ENCODE peak calls at places on chromosomes 13 and 19, in seven cellular contexts. One of them, this sample, is unnamed.
A peak's percentile ranks its signal among the peaks of the same experiment; 100 is the strongest.

GRCh38 chr19:58033741-58034475 is at the start of gene ZSCAN1:
- DNase-seq in heart left ventricle: peak; percentile 96
- DNase-seq in HFF-Myc: no peak
- DNase-seq in ovary: peak; percentile 82
- DNase-seq in left ventricle myocardium inferior: peak; percentile 90
- DNase-seq in fibroblast of lung: peak; percentile 86
- DNase-seq in fibroblast of pulmonary artery: peak; percentile 49
- DNase-seq in this sample: peak; percentile 68

GRCh38 chr19:3655402-3656072 is 28.9 kb upstream of the CACTIN start:
- DNase-seq in heart left ventricle: peak; percentile 78
- DNase-seq in HFF-Myc: peak; percentile 94
- DNase-seq in ovary: peak; percentile 67
- DNase-seq in left ventricle myocardium inferior: no peak
- DNase-seq in fibroblast of lung: peak; percentile 95
- DNase-seq in fibroblast of pulmonary artery: peak; percentile 85
- DNase-seq in this sample: peak; percentile 96

GRCh38 chr13:51235756-51236564 is 13.8 kb downstream of the FAM124A start:
- DNase-seq in heart left ventricle: no peak
- DNase-seq in HFF-Myc: no peak
- DNase-seq in ovary: no peak
- DNase-seq in left ventricle myocardium inferior: no peak
- DNase-seq in fibroblast of lung: no peak
- DNase-seq in fibroblast of pulmonary artery: no peak
- DNase-seq in this sample: peak; percentile 65

GRCh38 chr13:98173431-98173921 is 3.6 kb downstream of the RNF113B start:
- DNase-seq in heart left ventricle: peak; percentile 38
- DNase-seq in HFF-Myc: peak; percentile 44
- DNase-seq in ovary: peak; percentile 41
- DNase-seq in left ventricle myocardium inferior: no peak
- DNase-seq in fibroblast of lung: peak; percentile 99
- DNase-seq in fibroblast of pulmonary artery: peak; percentile 90
- DNase-seq in this sample: peak; percentile 99

GRCh38 chr13:101447852-101448251 is 4.6 kb upstream of the ITGBL1 start:
- DNase-seq in heart left ventricle: no peak
- DNase-seq in HFF-Myc: no peak
- DNase-seq in ovary: no peak
- DNase-seq in left ventricle myocardium inferior: no peak
- DNase-seq in fibroblast of lung: peak; percentile 50
- DNase-seq in fibroblast of pulmonary artery: peak; percentile 14
- DNase-seq in this sample: peak; percentile 42

GRCh38 chr13:97215325-97215724 is 6.8 kb upstream of the MBNL2 start:
- DNase-seq in heart left ventricle: no peak
- DNase-seq in HFF-Myc: no peak
- DNase-seq in ovary: no peak
- DNase-seq in left ventricle myocardium inferior: no peak
- DNase-seq in fibroblast of lung: no peak
- DNase-seq in fibroblast of pulmonary artery: no peak
- DNase-seq in this sample: no peak

GRCh38 chr19:4529924-4530522 is 5.0 kb downstream of the PLIN5 start:
- DNase-seq in heart left ventricle: no peak
- DNase-seq in HFF-Myc: no peak
- DNase-seq in ovary: no peak
- DNase-seq in left ventricle myocardium inferior: no peak
- DNase-seq in fibroblast of lung: no peak
- DNase-seq in fibroblast of pulmonary artery: no peak
- DNase-seq in this sample: no peak

GRCh38 chr13:45542391-45542790 is 73.1 kb downstream of the ERICH6B start:
- DNase-seq in heart left ventricle: no peak
- DNase-seq in HFF-Myc: no peak
- DNase-seq in ovary: no peak
- DNase-seq in left ventricle myocardium inferior: no peak
- DNase-seq in fibroblast of lung: no peak
- DNase-seq in fibroblast of pulmonary artery: no peak
- DNase-seq in this sample: no peak

GRCh38 chr19:35843676-35844481 is 8.4 kb downstream of the NPHS1 start:
- DNase-seq in heart left ventricle: peak; percentile 33
- DNase-seq in HFF-Myc: no peak
- DNase-seq in ovary: no peak
- DNase-seq in left ventricle myocardium inferior: no peak
- DNase-seq in fibroblast of lung: no peak
- DNase-seq in fibroblast of pulmonary artery: no peak
- DNase-seq in this sample: no peak

GRCh38 chr13:24038846-24039330 is 121.6 kb upstream of the SPATA13 start:
- DNase-seq in heart left ventricle: no peak
- DNase-seq in HFF-Myc: peak; percentile 56
- DNase-seq in ovary: no peak
- DNase-seq in left ventricle myocardium inferior: no peak
- DNase-seq in fibroblast of lung: no peak
- DNase-seq in fibroblast of pulmonary artery: no peak
- DNase-seq in this sample: peak; percentile 69

GRCh38 chr13:48233097-48233885 is at the start of gene ITM2B:
- DNase-seq in heart left ventricle: peak; percentile 87
- DNase-seq in HFF-Myc: no peak
- DNase-seq in ovary: peak; percentile 87
- DNase-seq in left ventricle myocardium inferior: peak; percentile 84
- DNase-seq in fibroblast of lung: peak; percentile 69
- DNase-seq in fibroblast of pulmonary artery: peak; percentile 74
- DNase-seq in this sample: peak; percentile 72

GRCh38 chr19:19064811-19065745 is 1.3 kb downstream of the SLC25A42 start:
- DNase-seq in heart left ventricle: peak; percentile 33
- DNase-seq in HFF-Myc: no peak
- DNase-seq in ovary: no peak
- DNase-seq in left ventricle myocardium inferior: no peak
- DNase-seq in fibroblast of lung: no peak
- DNase-seq in fibroblast of pulmonary artery: no peak
- DNase-seq in this sample: peak; percentile 11

GRCh38 chr13:99303863-99304521 is 3.2 kb downstream of the GPR183 start:
- DNase-seq in heart left ventricle: peak; percentile 54
- DNase-seq in HFF-Myc: no peak
- DNase-seq in ovary: no peak
- DNase-seq in left ventricle myocardium inferior: no peak
- DNase-seq in fibroblast of lung: no peak
- DNase-seq in fibroblast of pulmonary artery: no peak
- DNase-seq in this sample: no peak

GRCh38 chr19:46610851-46611770 is 10.0 kb downstream of the CALM3 start:
- DNase-seq in heart left ventricle: peak; percentile 19
- DNase-seq in HFF-Myc: no peak
- DNase-seq in ovary: peak; percentile 17
- DNase-seq in left ventricle myocardium inferior: peak; percentile 9
- DNase-seq in fibroblast of lung: peak; percentile 25
- DNase-seq in fibroblast of pulmonary artery: no peak
- DNase-seq in this sample: no peak

GRCh38 chr19:43538922-43539321 is 5.9 kb downstream of the ZNF575 start:
- DNase-seq in heart left ventricle: no peak
- DNase-seq in HFF-Myc: no peak
- DNase-seq in ovary: no peak
- DNase-seq in left ventricle myocardium inferior: no peak
- DNase-seq in fibroblast of lung: no peak
- DNase-seq in fibroblast of pulmonary artery: no peak
- DNase-seq in this sample: no peak

GRCh38 chr13:73901324-73902068 is 232.7 kb downstream of the KLF12 start:
- DNase-seq in heart left ventricle: no peak
- DNase-seq in HFF-Myc: no peak
- DNase-seq in ovary: no peak
- DNase-seq in left ventricle myocardium inferior: no peak
- DNase-seq in fibroblast of lung: no peak
- DNase-seq in fibroblast of pulmonary artery: no peak
- DNase-seq in this sample: no peak

DNA sequence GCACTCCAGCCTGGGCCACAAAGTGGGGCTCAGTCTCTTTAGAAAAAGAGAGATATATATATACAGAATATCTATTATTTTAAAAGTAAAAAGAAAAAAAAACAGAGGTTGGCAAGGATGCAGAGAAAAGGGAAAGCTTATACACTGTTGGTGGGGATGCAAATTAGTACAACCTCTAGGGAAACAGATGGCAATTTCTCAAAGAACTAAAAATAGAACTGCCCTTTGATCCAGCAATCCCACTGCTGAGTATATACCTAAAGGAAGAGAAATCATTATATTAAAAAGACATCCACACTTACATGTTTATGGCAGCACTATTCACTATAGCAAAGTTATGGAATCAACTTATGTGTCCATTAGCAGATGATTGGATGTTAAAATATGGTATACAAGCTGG is 28.6 kb upstream of the SLC1A6 start:
- DNase-seq in heart left ventricle: no peak
- DNase-seq in HFF-Myc: no peak
- DNase-seq in ovary: no peak
- DNase-seq in left ventricle myocardium inferior: no peak
- DNase-seq in fibroblast of lung: no peak
- DNase-seq in fibroblast of pulmonary artery: no peak
- DNase-seq in this sample: no peak
- TF ChIP-seq CTCF in heart left ventricle: no peak
- TF ChIP-seq CTCF in HFF-Myc: no peak
- TF ChIP-seq CTCF in ovary: no peak
- TF ChIP-seq CTCF in left ventricle myocardium inferior: no peak
- TF ChIP-seq CTCF in fibroblast of lung: no peak
- TF ChIP-seq CTCF in fibroblast of pulmonary artery: no peak
- TF ChIP-seq CTCF in this sample: no peak

DNA sequence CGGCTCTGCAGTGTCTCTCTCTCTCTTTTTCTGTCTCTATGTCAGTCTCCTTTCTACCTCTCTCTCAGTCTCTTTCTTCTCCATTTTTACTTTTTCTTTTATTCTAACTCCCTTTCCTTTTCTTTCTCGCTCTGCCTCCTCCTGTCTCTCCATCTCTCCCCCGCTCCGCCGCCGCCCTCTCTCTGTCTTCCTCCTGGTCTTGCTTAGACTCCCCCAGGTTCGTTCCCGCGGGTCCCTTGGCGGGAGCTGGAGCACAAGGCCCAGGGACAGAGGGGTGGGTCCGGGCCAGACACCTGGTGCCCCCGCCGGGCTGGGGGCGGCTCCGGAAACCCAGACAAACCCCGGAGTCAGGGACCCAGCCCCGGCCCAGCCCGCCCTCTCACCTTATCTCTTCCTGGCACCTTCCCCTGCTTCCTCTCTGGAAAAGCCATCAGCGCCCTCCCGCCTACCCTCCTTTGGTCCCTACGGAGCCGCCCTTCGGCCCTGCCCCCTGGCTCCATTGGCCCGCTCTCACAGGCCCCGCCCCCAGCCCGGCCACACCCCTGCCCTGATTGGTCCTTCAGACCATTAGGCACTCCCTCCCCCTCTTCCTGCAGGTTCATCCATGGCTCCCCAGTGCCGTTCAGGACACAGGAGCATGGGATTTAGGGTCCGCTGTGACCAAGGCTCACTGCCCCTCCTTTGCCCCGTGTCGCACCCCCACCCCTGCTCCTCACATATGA is 15.4 kb upstream of the NOP53 start:
- DNase-seq in heart left ventricle: peak; percentile 89
- DNase-seq in HFF-Myc: no peak
- DNase-seq in ovary: peak; percentile 75
- DNase-seq in left ventricle myocardium inferior: peak; percentile 74
- DNase-seq in fibroblast of lung: no peak
- DNase-seq in fibroblast of pulmonary artery: peak; percentile 44
- DNase-seq in this sample: no peak
- H3K4me3 ChIP-seq in heart left ventricle: peak overlapping the region; percentile 6
- H3K4me3 ChIP-seq in HFF-Myc: no peak overlapping the region
- H3K4me3 ChIP-seq in ovary: peak overlapping the region; percentile 23
- H3K4me3 ChIP-seq in left ventricle myocardium inferior: peak overlapping the region; percentile 49
- H3K4me3 ChIP-seq in fibroblast of lung: no peak overlapping the region
- H3K4me3 ChIP-seq in fibroblast of pulmonary artery: peak overlapping the region; percentile 12
- H3K4me3 ChIP-seq in this sample: no peak overlapping the region

GRCh38 chr13:34165158-34165557 is 347.2 kb downstream of the RFC3 start:
- DNase-seq in heart left ventricle: no peak
- DNase-seq in HFF-Myc: no peak
- DNase-seq in ovary: no peak
- DNase-seq in left ventricle myocardium inferior: no peak
- DNase-seq in fibroblast of lung: no peak
- DNase-seq in fibroblast of pulmonary artery: no peak
- DNase-seq in this sample: no peak

GRCh38 chr13:34164585-34164984 is 346.6 kb downstream of the RFC3 start:
- DNase-seq in heart left ventricle: no peak
- DNase-seq in HFF-Myc: no peak
- DNase-seq in ovary: no peak
- DNase-seq in left ventricle myocardium inferior: no peak
- DNase-seq in fibroblast of lung: no peak
- DNase-seq in fibroblast of pulmonary artery: no peak
- DNase-seq in this sample: no peak

GRCh38 chr13:34161829-34162544 is 344.0 kb downstream of the RFC3 start:
- DNase-seq in heart left ventricle: no peak
- DNase-seq in HFF-Myc: peak; percentile 40
- DNase-seq in ovary: no peak
- DNase-seq in left ventricle myocardium inferior: no peak
- DNase-seq in fibroblast of lung: peak; percentile 86
- DNase-seq in fibroblast of pulmonary artery: peak; percentile 87
- DNase-seq in this sample: peak; percentile 94

GRCh38 chr13:34159946-34160345 is 342.0 kb downstream of the RFC3 start:
- DNase-seq in heart left ventricle: no peak
- DNase-seq in HFF-Myc: no peak
- DNase-seq in ovary: no peak
- DNase-seq in left ventricle myocardium inferior: no peak
- DNase-seq in fibroblast of lung: no peak
- DNase-seq in fibroblast of pulmonary artery: no peak
- DNase-seq in this sample: no peak

DNA sequence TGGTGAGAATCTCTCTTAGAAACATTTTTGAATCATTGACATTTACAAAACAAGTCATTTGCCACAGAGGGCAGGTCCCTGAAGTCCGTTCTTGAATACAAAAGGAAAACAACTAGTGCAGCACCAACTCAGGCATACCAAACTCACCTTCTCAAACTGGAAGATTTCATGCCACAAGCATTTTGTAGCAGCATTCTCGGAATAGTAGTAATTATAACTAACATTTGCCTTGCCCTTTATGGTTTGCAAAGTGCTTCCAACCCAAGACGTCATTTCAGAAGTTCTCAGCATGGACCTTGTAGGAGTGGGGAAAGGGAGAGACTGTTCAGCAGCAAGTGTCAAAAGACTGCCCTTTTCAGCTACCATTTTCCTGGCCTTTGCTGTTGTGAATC is 344.6 kb downstream of the RFC3 start:
- DNase-seq in heart left ventricle: no peak
- DNase-seq in HFF-Myc: peak; percentile 5
- DNase-seq in ovary: no peak
- DNase-seq in left ventricle myocardium inferior: no peak
- DNase-seq in fibroblast of lung: peak; percentile 36
- DNase-seq in fibroblast of pulmonary artery: no peak
- DNase-seq in this sample: peak; percentile 61
- TF ChIP-seq CTCF in heart left ventricle: no peak
- TF ChIP-seq CTCF in HFF-Myc: no peak
- TF ChIP-seq CTCF in ovary: no peak
- TF ChIP-seq CTCF in left ventricle myocardium inferior: no peak
- TF ChIP-seq CTCF in fibroblast of lung: no peak
- TF ChIP-seq CTCF in fibroblast of pulmonary artery: no peak
- TF ChIP-seq CTCF in this sample: no peak

GRCh38 chr19:52585604-52586003 is 15.5 kb downstream of the ZNF701 start:
- DNase-seq in heart left ventricle: no peak
- DNase-seq in HFF-Myc: no peak
- DNase-seq in ovary: no peak
- DNase-seq in left ventricle myocardium inferior: no peak
- DNase-seq in fibroblast of lung: no peak
- DNase-seq in fibroblast of pulmonary artery: no peak
- DNase-seq in this sample: no peak

GRCh38 chr19:52590728-52591127 is 20.6 kb downstream of the ZNF701 start:
- DNase-seq in heart left ventricle: no peak
- DNase-seq in HFF-Myc: no peak
- DNase-seq in ovary: no peak
- DNase-seq in left ventricle myocardium inferior: no peak
- DNase-seq in fibroblast of lung: no peak
- DNase-seq in fibroblast of pulmonary artery: no peak
- DNase-seq in this sample: no peak

GRCh38 chr19:52584686-52585085 is 14.6 kb downstream of the ZNF701 start:
- DNase-seq in heart left ventricle: no peak
- DNase-seq in HFF-Myc: no peak
- DNase-seq in ovary: no peak
- DNase-seq in left ventricle myocardium inferior: no peak
- DNase-seq in fibroblast of lung: no peak
- DNase-seq in fibroblast of pulmonary artery: no peak
- DNase-seq in this sample: no peak

GRCh38 chr19:52585101-52585500 is 15.0 kb downstream of the ZNF701 start:
- DNase-seq in heart left ventricle: no peak
- DNase-seq in HFF-Myc: no peak
- DNase-seq in ovary: no peak
- DNase-seq in left ventricle myocardium inferior: no peak
- DNase-seq in fibroblast of lung: peak; percentile 5
- DNase-seq in fibroblast of pulmonary artery: no peak
- DNase-seq in this sample: no peak
- H3K4me3 ChIP-seq in heart left ventricle: no peak overlapping the region
- H3K4me3 ChIP-seq in HFF-Myc: no peak overlapping the region
- H3K4me3 ChIP-seq in ovary: no peak overlapping the region
- H3K4me3 ChIP-seq in left ventricle myocardium inferior: peak overlapping the region; percentile 48
- H3K4me3 ChIP-seq in fibroblast of lung: no peak overlapping the region
- H3K4me3 ChIP-seq in fibroblast of pulmonary artery: no peak overlapping the region
- H3K4me3 ChIP-seq in this sample: peak overlapping the region; percentile 18

This sample was measured in fibroblast of villous mesenchyme.